ENCODE peak calls at places on chromosomes 5 and 9, in eight cellular contexts. D, G, R, J, N, T, S and H are unnamed samples.

GRCh38 chr5:132807163-132807838 is 5.8 kb upstream of the SOWAHA start:
- DNase-seq in D (peak), G (no peak), R (no peak), J (peak), N (peak), T (no peak), S (no peak), H (no peak)

GRCh38 chr5:21823588-21823987 is 1029.6 kb downstream of the CDH12 start:
- DNase-seq in D (no peak), G (no peak), R (no peak), J (no peak), N (no peak), T (no peak), S (no peak), H (no peak)

GRCh38 chr9:28264368-28264767 is 691.1 kb upstream of the C9orf72 start:
- DNase-seq in D (no peak), G (peak), R (no peak), J (no peak), N (no peak), T (no peak), S (no peak), H (no peak)

GRCh38 chr5:60376860-60377259 is 323.1 kb downstream of the DEPDC1B start:
- DNase-seq in D (no peak), G (no peak), R (no peak), J (no peak), N (no peak), T (no peak), S (no peak), H (no peak)

GRCh38 chr5:124154714-124155113 is 591.7 kb downstream of the ZNF608 start:
- DNase-seq in D (no peak), G (no peak), R (no peak), J (no peak), N (no peak), T (no peak), S (no peak), H (no peak)

GRCh38 chr9:126980231-126980630 is 65.6 kb downstream of the RALGPS1 start:
- DNase-seq in D (no peak), G (no peak), R (no peak), J (no peak), N (no peak), T (no peak), S (no peak), H (no peak)

GRCh38 chr9:132169672-132170392 is 8.0 kb downstream of the NTNG2 start:
- DNase-seq in D (peak), G (no peak), R (peak), J (peak), N (peak), T (peak), S (no peak), H (no peak)

GRCh38 chr5:42628821-42629220 is 127.8 kb upstream of the CCDC152 start:
- DNase-seq in D (no peak), G (no peak), R (no peak), J (no peak), N (no peak), T (no peak), S (no peak), H (no peak)

GRCh38 chr5:1875481-1875842 is 7.3 kb downstream of the IRX4 start:
- DNase-seq in D (peak), G (no peak), R (no peak), J (no peak), N (no peak), T (no peak), S (no peak), H (no peak)

GRCh38 chr5:132487841-132488555 is 2.6 kb downstream of the IRF1 start:
- DNase-seq in D (no peak), G (no peak), R (no peak), J (peak), N (no peak), T (no peak), S (peak), H (peak)

GRCh38 chr5:157971466-157972324 is 112.8 kb upstream of the CLINT1 start:
- DNase-seq in D (peak), G (no peak), R (no peak), J (peak), N (no peak), T (no peak), S (no peak), H (no peak)

GRCh38 chr9:138043411-138044345 is 166.1 kb downstream of the CACNA1B start:
- DNase-seq in D (no peak), G (no peak), R (no peak), J (peak), N (no peak), T (no peak), S (no peak), H (peak)

GRCh38 chr9:4299006-4299795 is 667 bp downstream of the GLIS3 start:
- DNase-seq in D (peak), G (peak), R (no peak), J (no peak), N (peak), T (peak), S (peak), H (peak)

GRCh38 chr5:88507261-88507660 is 238.6 kb upstream of the TMEM161B start:
- DNase-seq in D (no peak), G (no peak), R (no peak), J (no peak), N (no peak), T (no peak), S (no peak), H (no peak)

DNA sequence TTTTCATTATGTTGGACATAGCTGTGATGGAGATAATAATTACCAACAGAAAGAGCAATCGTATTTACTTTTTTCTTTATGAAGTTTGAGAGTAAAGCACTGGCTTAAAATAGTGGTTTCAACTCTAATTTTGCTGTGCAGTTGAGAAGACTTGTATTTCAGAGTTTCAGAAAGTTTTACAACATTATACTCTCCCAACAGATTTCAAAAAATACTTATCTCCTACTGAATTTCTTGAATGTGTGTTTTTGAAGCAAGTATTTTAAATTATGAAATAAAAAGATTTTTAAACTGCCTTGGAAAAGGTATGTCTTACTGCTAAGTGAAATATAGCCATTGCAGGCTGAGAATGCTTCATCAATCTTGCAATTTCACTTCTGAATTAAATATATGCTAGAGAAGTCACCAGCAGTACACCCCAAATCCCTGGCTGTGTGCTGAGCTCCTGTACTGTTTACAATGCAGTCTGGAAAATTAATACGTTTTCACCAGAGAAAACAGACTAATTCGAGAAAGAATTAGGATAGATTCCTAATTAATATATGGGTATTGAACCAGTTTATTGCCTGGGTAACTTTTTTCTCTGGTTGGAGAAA is 3.0 kb downstream of the PRDM6 start:
- DNase-seq in D (peak), G (no peak), R (no peak), J (no peak), N (no peak), T (no peak), S (no peak), H (no peak)
- H3K27ac ChIP-seq in D (no peak), G (no peak), R (no peak), J (no peak), N (no peak), T (no peak), S (no peak), H (peak)

GRCh38 chr5:72137826-72138409 is 30.6 kb downstream of the MAP1B start:
- DNase-seq in D (no peak), G (no peak), R (no peak), J (no peak), N (peak), T (no peak), S (no peak), H (no peak)
- H3K4me3 ChIP-seq in D (no peak), G (no peak), R (no peak), J (no peak), N (no peak), T (no peak), S (no peak), H (no peak)

GRCh38 chr9:36415822-36416515 is 15.9 kb upstream of the RNF38 start:
- DNase-seq in D (peak), G (no peak), R (no peak), J (no peak), N (no peak), T (no peak), S (no peak), H (no peak)
- H3K27ac ChIP-seq in D (peak), G (no peak), R (no peak), J (no peak), N (no peak), T (no peak), S (no peak), H (no peak)

GRCh38 chr9:130292104-130292503 is 26.5 kb downstream of the HMCN2 start:
- DNase-seq in D (no peak), G (no peak), R (no peak), J (no peak), N (no peak), T (no peak), S (peak), H (no peak)
- H3K4me3 ChIP-seq in D (no peak), G (no peak), R (no peak), J (no peak), N (no peak), T (no peak), S (no peak), H (no peak)

DNA sequence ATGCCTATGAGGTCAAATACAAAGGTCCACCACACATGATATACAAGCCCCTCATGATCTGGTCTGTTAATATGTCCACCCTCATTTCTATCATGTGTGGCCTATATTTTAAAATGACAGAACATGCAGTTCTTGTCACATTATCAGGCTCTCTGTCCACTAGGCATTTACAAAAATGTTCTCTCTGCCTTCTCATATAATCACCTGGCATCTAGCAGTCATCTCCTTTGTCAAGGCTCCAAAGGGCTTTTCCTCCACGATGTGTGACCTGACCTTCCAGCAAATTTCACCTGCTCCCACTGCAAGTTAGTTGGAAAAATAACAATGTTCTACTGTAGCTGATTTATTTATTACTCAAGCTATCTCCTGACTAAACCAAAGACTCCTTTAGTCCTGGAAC is 82.9 kb downstream of the DPYSL3 start:
- DNase-seq in D (no peak), G (no peak), R (no peak), J (no peak), N (no peak), T (no peak), S (no peak), H (no peak)
- H3K27ac ChIP-seq in D (peak), G (no peak), R (no peak), J (no peak), N (no peak), T (no peak), S (no peak), H (peak)

DNA sequence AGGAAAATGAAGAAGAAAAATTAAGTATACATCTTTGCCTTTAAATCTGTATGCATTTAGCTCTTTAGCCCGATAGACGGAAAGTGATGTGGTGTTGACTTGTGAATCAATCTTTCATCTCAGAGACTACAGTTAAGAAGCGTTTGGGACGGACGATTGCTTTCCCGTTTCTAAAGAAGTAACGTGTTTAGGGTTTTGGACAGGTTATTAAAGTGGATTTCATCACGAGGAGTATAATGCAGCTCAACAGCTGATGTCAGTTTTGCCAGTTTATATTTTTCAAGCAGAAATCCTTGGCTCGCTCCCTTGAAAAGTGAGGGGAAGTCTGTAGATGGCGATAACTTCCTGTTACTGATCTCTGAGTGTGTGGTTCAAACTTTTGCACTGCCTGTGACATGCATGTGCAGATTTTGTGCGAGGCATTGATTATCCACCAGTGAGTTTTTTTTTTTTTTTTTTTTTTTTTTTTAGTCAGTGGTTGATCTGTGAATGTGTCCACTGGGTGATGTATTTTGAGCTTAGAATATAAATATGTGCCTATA is 1.1 kb downstream of the ADCY2 start:
- DNase-seq in D (no peak), G (no peak), R (no peak), J (no peak), N (no peak), T (no peak), S (no peak), H (no peak)
- H3K4me3 ChIP-seq in D (peak), G (no peak), R (no peak), J (peak), N (peak), T (no peak), S (peak), H (peak)

DNA sequence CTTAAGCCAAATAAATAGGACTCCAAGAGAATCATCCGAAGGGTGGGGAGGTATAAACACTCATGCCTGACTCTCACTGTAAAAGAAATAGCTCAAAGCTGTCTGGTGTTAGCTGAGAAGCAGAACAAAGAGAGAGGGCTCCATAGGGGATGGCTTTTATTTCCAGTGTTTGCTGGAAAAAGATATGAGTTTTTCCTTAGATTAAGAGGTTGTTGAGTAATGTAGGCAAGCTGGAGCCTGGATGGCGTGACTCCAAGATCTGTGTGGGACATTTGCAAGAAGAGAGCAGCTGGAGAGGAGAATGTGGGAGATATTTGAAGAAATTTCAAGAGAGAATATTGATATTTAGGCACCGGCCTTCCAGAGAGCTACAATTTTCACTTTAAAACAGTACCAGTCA is 793.7 kb upstream of the RGMB start:
- DNase-seq in D (no peak), G (peak), R (no peak), J (peak), N (no peak), T (no peak), S (no peak), H (no peak)
- H3K27ac ChIP-seq in D (no peak), G (no peak), R (no peak), J (no peak), N (no peak), T (no peak), S (no peak), H (no peak)

GRCh38 chr9:34610434-34611206 is 1.3 kb downstream of the RPP25L start:
- DNase-seq in D (no peak), G (no peak), R (no peak), J (no peak), N (no peak), T (no peak), S (no peak), H (no peak)
- H3K4me3 ChIP-seq in D (peak), G (peak), R (peak), J (peak), N (peak), T (no peak), S (peak), H (peak)

GRCh38 chr9:38687992-38688391 is 31.9 kb downstream of the FAM240B start:
- DNase-seq in D (no peak), G (no peak), R (no peak), J (no peak), N (no peak), T (no peak), S (no peak), H (no peak)

GRCh38 chr9:38689678-38690077 is 30.3 kb downstream of the FAM240B start:
- DNase-seq in D (peak), G (no peak), R (no peak), J (peak), N (no peak), T (no peak), S (peak), H (no peak)

GRCh38 chr9:38685535-38685934 is 34.4 kb downstream of the FAM240B start:
- DNase-seq in D (no peak), G (no peak), R (no peak), J (peak), N (no peak), T (no peak), S (no peak), H (no peak)

GRCh38 chr9:38687389-38687842 is 32.5 kb downstream of the FAM240B start:
- DNase-seq in D (no peak), G (no peak), R (peak), J (peak), N (peak), T (peak), S (peak), H (no peak)

DNA sequence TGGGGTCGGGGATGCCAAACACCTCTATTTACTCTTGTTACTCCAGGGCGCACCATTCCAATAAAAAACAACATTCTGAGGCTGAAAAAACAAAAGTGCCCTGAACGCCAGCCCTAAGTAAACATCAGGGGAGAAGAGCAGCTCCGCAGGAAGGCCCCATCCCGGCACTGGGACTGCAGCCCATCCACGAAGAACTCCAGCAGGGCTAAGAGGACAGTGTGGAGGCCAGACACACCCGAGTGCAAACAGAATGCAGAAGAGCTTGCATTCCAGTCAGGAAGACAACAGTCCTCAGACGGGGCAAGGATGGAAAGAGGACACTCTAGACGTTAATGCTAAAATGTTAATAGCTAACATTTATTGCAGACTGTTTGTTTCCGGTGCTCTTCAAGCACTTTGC is 33.0 kb downstream of the FAM240B start:
- DNase-seq in D (no peak), G (no peak), R (no peak), J (no peak), N (no peak), T (no peak), S (no peak), H (no peak)
- H3K27ac ChIP-seq in D (no peak), G (no peak), R (no peak), J (peak), N (peak), T (no peak), S (no peak), H (no peak)